ENCODE peak calls at places on chromosomes 16 and 17, in eight cellular contexts. One of them, this sample, is unnamed.

GRCh38 chr17:27544350-27545131 is 86.4 kb upstream of the LGALS9 start:
- DNase-seq in central memory CD4-positive, alpha-beta T cell: no peak
- DNase-seq in activated CD4-positive, alpha-beta T cell treated with anti-CD3 and anti-CD28 coated beads, Interleukin-2, amount 50 U/mL, for 1 hour: peak
- DNase-seq in nephron progenitor cell: no peak
- DNase-seq in stimulated activated CD8-positive, alpha-beta memory T cell treated with anti-CD3 and anti-CD28 coated beads, Interleukin-7, amount 100 ng/mL, for 1 hour: no peak
- DNase-seq in lung microvascular endothelial cell: no peak
- DNase-seq in glutamatergic neuron: no peak
- DNase-seq in AG09309: no peak
- DNase-seq in this sample: peak

GRCh38 chr16:67158637-67159600 is 790 bp downstream of the TRADD start:
- DNase-seq in stimulated activated CD8-positive, alpha-beta memory T cell treated with anti-CD3 and anti-CD28 coated beads, Interleukin-7, amount 100 ng/mL, for 1 hour: peak
- DNase-seq in activated CD4-positive, alpha-beta T cell treated with anti-CD3 and anti-CD28 coated beads, Interleukin-2, amount 50 U/mL, for 1 hour: peak
- DNase-seq in glutamatergic neuron: no peak
- DNase-seq in AG09309: no peak
- DNase-seq in central memory CD4-positive, alpha-beta T cell: peak
- DNase-seq in nephron progenitor cell: no peak
- DNase-seq in lung microvascular endothelial cell: no peak
- DNase-seq in this sample: no peak

GRCh38 chr16:68739964-68740627 is 3.0 kb downstream of the CDH1 start:
- DNase-seq in stimulated activated CD8-positive, alpha-beta memory T cell treated with anti-CD3 and anti-CD28 coated beads, Interleukin-7, amount 100 ng/mL, for 1 hour: no peak
- DNase-seq in AG09309: no peak
- DNase-seq in nephron progenitor cell: no peak
- DNase-seq in lung microvascular endothelial cell: no peak
- DNase-seq in activated CD4-positive, alpha-beta T cell treated with anti-CD3 and anti-CD28 coated beads, Interleukin-2, amount 50 U/mL, for 1 hour: no peak
- DNase-seq in glutamatergic neuron: no peak
- DNase-seq in central memory CD4-positive, alpha-beta T cell: no peak
- DNase-seq in this sample: no peak

GRCh38 chr17:77815127-77815905 is 143.2 kb upstream of the TNRC6C start:
- DNase-seq in nephron progenitor cell: no peak
- DNase-seq in central memory CD4-positive, alpha-beta T cell: no peak
- DNase-seq in AG09309: no peak
- DNase-seq in lung microvascular endothelial cell: no peak
- DNase-seq in stimulated activated CD8-positive, alpha-beta memory T cell treated with anti-CD3 and anti-CD28 coated beads, Interleukin-7, amount 100 ng/mL, for 1 hour: no peak
- DNase-seq in activated CD4-positive, alpha-beta T cell treated with anti-CD3 and anti-CD28 coated beads, Interleukin-2, amount 50 U/mL, for 1 hour: no peak
- DNase-seq in glutamatergic neuron: peak
- DNase-seq in this sample: no peak

GRCh38 chr17:46978489-46979022 is 497 bp downstream of the RPRML start:
- DNase-seq in central memory CD4-positive, alpha-beta T cell: no peak
- DNase-seq in lung microvascular endothelial cell: peak
- DNase-seq in stimulated activated CD8-positive, alpha-beta memory T cell treated with anti-CD3 and anti-CD28 coated beads, Interleukin-7, amount 100 ng/mL, for 1 hour: no peak
- DNase-seq in activated CD4-positive, alpha-beta T cell treated with anti-CD3 and anti-CD28 coated beads, Interleukin-2, amount 50 U/mL, for 1 hour: no peak
- DNase-seq in nephron progenitor cell: peak
- DNase-seq in AG09309: no peak
- DNase-seq in glutamatergic neuron: peak
- DNase-seq in this sample: no peak

GRCh38 chr16:21060027-21060510 is 90.6 kb downstream of the DNAH3 start:
- DNase-seq in activated CD4-positive, alpha-beta T cell treated with anti-CD3 and anti-CD28 coated beads, Interleukin-2, amount 50 U/mL, for 1 hour: no peak
- DNase-seq in central memory CD4-positive, alpha-beta T cell: no peak
- DNase-seq in lung microvascular endothelial cell: peak
- DNase-seq in nephron progenitor cell: no peak
- DNase-seq in AG09309: no peak
- DNase-seq in stimulated activated CD8-positive, alpha-beta memory T cell treated with anti-CD3 and anti-CD28 coated beads, Interleukin-7, amount 100 ng/mL, for 1 hour: no peak
- DNase-seq in glutamatergic neuron: no peak
- DNase-seq in this sample: no peak

GRCh38 chr17:208429-208828 is 27.0 kb upstream of the DOC2B start:
- DNase-seq in lung microvascular endothelial cell: no peak
- DNase-seq in stimulated activated CD8-positive, alpha-beta memory T cell treated with anti-CD3 and anti-CD28 coated beads, Interleukin-7, amount 100 ng/mL, for 1 hour: no peak
- DNase-seq in activated CD4-positive, alpha-beta T cell treated with anti-CD3 and anti-CD28 coated beads, Interleukin-2, amount 50 U/mL, for 1 hour: no peak
- DNase-seq in nephron progenitor cell: no peak
- DNase-seq in central memory CD4-positive, alpha-beta T cell: no peak
- DNase-seq in glutamatergic neuron: no peak
- DNase-seq in AG09309: no peak
- DNase-seq in this sample: no peak

GRCh38 chr17:75047398-75048098 is 523 bp downstream of the KCTD2 start:
- DNase-seq in stimulated activated CD8-positive, alpha-beta memory T cell treated with anti-CD3 and anti-CD28 coated beads, Interleukin-7, amount 100 ng/mL, for 1 hour: no peak
- DNase-seq in AG09309: no peak
- DNase-seq in activated CD4-positive, alpha-beta T cell treated with anti-CD3 and anti-CD28 coated beads, Interleukin-2, amount 50 U/mL, for 1 hour: peak
- DNase-seq in lung microvascular endothelial cell: no peak
- DNase-seq in glutamatergic neuron: peak
- DNase-seq in nephron progenitor cell: peak
- DNase-seq in central memory CD4-positive, alpha-beta T cell: no peak
- DNase-seq in this sample: no peak

GRCh38 chr17:30323895-30324319 is 9.9 kb downstream of the TMIGD1 start:
- DNase-seq in central memory CD4-positive, alpha-beta T cell: peak
- DNase-seq in stimulated activated CD8-positive, alpha-beta memory T cell treated with anti-CD3 and anti-CD28 coated beads, Interleukin-7, amount 100 ng/mL, for 1 hour: no peak
- DNase-seq in activated CD4-positive, alpha-beta T cell treated with anti-CD3 and anti-CD28 coated beads, Interleukin-2, amount 50 U/mL, for 1 hour: peak
- DNase-seq in lung microvascular endothelial cell: no peak
- DNase-seq in glutamatergic neuron: no peak
- DNase-seq in nephron progenitor cell: no peak
- DNase-seq in AG09309: no peak
- DNase-seq in this sample: peak

GRCh38 chr17:67990909-67991308 is 5.4 kb downstream of the C17orf58 start:
- DNase-seq in glutamatergic neuron: no peak
- DNase-seq in activated CD4-positive, alpha-beta T cell treated with anti-CD3 and anti-CD28 coated beads, Interleukin-2, amount 50 U/mL, for 1 hour: no peak
- DNase-seq in stimulated activated CD8-positive, alpha-beta memory T cell treated with anti-CD3 and anti-CD28 coated beads, Interleukin-7, amount 100 ng/mL, for 1 hour: no peak
- DNase-seq in central memory CD4-positive, alpha-beta T cell: no peak
- DNase-seq in lung microvascular endothelial cell: no peak
- DNase-seq in nephron progenitor cell: no peak
- DNase-seq in AG09309: no peak
- DNase-seq in this sample: no peak

GRCh38 chr17:55405600-55405999 is 16.0 kb downstream of the MMD start:
- DNase-seq in nephron progenitor cell: no peak
- DNase-seq in lung microvascular endothelial cell: no peak
- DNase-seq in glutamatergic neuron: no peak
- DNase-seq in activated CD4-positive, alpha-beta T cell treated with anti-CD3 and anti-CD28 coated beads, Interleukin-2, amount 50 U/mL, for 1 hour: no peak
- DNase-seq in AG09309: no peak
- DNase-seq in stimulated activated CD8-positive, alpha-beta memory T cell treated with anti-CD3 and anti-CD28 coated beads, Interleukin-7, amount 100 ng/mL, for 1 hour: no peak
- DNase-seq in central memory CD4-positive, alpha-beta T cell: no peak
- DNase-seq in this sample: no peak

GRCh38 chr17:64172510-64172909 is 42.6 kb upstream of the ERN1 start:
- DNase-seq in stimulated activated CD8-positive, alpha-beta memory T cell treated with anti-CD3 and anti-CD28 coated beads, Interleukin-7, amount 100 ng/mL, for 1 hour: no peak
- DNase-seq in lung microvascular endothelial cell: peak
- DNase-seq in AG09309: no peak
- DNase-seq in nephron progenitor cell: no peak
- DNase-seq in central memory CD4-positive, alpha-beta T cell: no peak
- DNase-seq in glutamatergic neuron: no peak
- DNase-seq in activated CD4-positive, alpha-beta T cell treated with anti-CD3 and anti-CD28 coated beads, Interleukin-2, amount 50 U/mL, for 1 hour: no peak
- DNase-seq in this sample: no peak

GRCh38 chr17:75773121-75773807 is 8.3 kb upstream of the GALK1 start:
- DNase-seq in central memory CD4-positive, alpha-beta T cell: no peak
- DNase-seq in glutamatergic neuron: no peak
- DNase-seq in AG09309: no peak
- DNase-seq in stimulated activated CD8-positive, alpha-beta memory T cell treated with anti-CD3 and anti-CD28 coated beads, Interleukin-7, amount 100 ng/mL, for 1 hour: no peak
- DNase-seq in nephron progenitor cell: no peak
- DNase-seq in activated CD4-positive, alpha-beta T cell treated with anti-CD3 and anti-CD28 coated beads, Interleukin-2, amount 50 U/mL, for 1 hour: no peak
- DNase-seq in lung microvascular endothelial cell: no peak
- DNase-seq in this sample: no peak

GRCh38 chr17:836154-836553 is 54.0 kb downstream of the MRM3 start:
- DNase-seq in glutamatergic neuron: no peak
- DNase-seq in stimulated activated CD8-positive, alpha-beta memory T cell treated with anti-CD3 and anti-CD28 coated beads, Interleukin-7, amount 100 ng/mL, for 1 hour: no peak
- DNase-seq in activated CD4-positive, alpha-beta T cell treated with anti-CD3 and anti-CD28 coated beads, Interleukin-2, amount 50 U/mL, for 1 hour: no peak
- DNase-seq in nephron progenitor cell: no peak
- DNase-seq in lung microvascular endothelial cell: no peak
- DNase-seq in AG09309: peak
- DNase-seq in central memory CD4-positive, alpha-beta T cell: no peak
- DNase-seq in this sample: no peak

GRCh38 chr17:58693751-58694150 is 1.3 kb downstream of the RAD51C start:
- DNase-seq in lung microvascular endothelial cell: no peak
- DNase-seq in stimulated activated CD8-positive, alpha-beta memory T cell treated with anti-CD3 and anti-CD28 coated beads, Interleukin-7, amount 100 ng/mL, for 1 hour: no peak
- DNase-seq in nephron progenitor cell: no peak
- DNase-seq in AG09309: no peak
- DNase-seq in activated CD4-positive, alpha-beta T cell treated with anti-CD3 and anti-CD28 coated beads, Interleukin-2, amount 50 U/mL, for 1 hour: no peak
- DNase-seq in glutamatergic neuron: no peak
- DNase-seq in central memory CD4-positive, alpha-beta T cell: no peak
- DNase-seq in this sample: no peak

GRCh38 chr17:39747745-39748144 is 10.0 kb downstream of the GRB7 start:
- DNase-seq in nephron progenitor cell: no peak
- DNase-seq in glutamatergic neuron: no peak
- DNase-seq in central memory CD4-positive, alpha-beta T cell: no peak
- DNase-seq in stimulated activated CD8-positive, alpha-beta memory T cell treated with anti-CD3 and anti-CD28 coated beads, Interleukin-7, amount 100 ng/mL, for 1 hour: no peak
- DNase-seq in activated CD4-positive, alpha-beta T cell treated with anti-CD3 and anti-CD28 coated beads, Interleukin-2, amount 50 U/mL, for 1 hour: no peak
- DNase-seq in lung microvascular endothelial cell: no peak
- DNase-seq in AG09309: no peak
- DNase-seq in this sample: no peak

GRCh38 chr16:49499018-49499785 is 125.6 kb downstream of the C16orf78 start:
- DNase-seq in AG09309: no peak
- DNase-seq in nephron progenitor cell: no peak
- DNase-seq in activated CD4-positive, alpha-beta T cell treated with anti-CD3 and anti-CD28 coated beads, Interleukin-2, amount 50 U/mL, for 1 hour: no peak
- DNase-seq in lung microvascular endothelial cell: no peak
- DNase-seq in central memory CD4-positive, alpha-beta T cell: no peak
- DNase-seq in stimulated activated CD8-positive, alpha-beta memory T cell treated with anti-CD3 and anti-CD28 coated beads, Interleukin-7, amount 100 ng/mL, for 1 hour: no peak
- DNase-seq in glutamatergic neuron: peak
- DNase-seq in this sample: no peak

GRCh38 chr17:78133971-78134898 is 3.7 kb downstream of the TMC8 start:
- DNase-seq in glutamatergic neuron: peak
- DNase-seq in stimulated activated CD8-positive, alpha-beta memory T cell treated with anti-CD3 and anti-CD28 coated beads, Interleukin-7, amount 100 ng/mL, for 1 hour: peak
- DNase-seq in central memory CD4-positive, alpha-beta T cell: peak
- DNase-seq in activated CD4-positive, alpha-beta T cell treated with anti-CD3 and anti-CD28 coated beads, Interleukin-2, amount 50 U/mL, for 1 hour: peak
- DNase-seq in lung microvascular endothelial cell: peak
- DNase-seq in nephron progenitor cell: peak
- DNase-seq in AG09309: no peak
- DNase-seq in this sample: no peak

GRCh38 chr17:69414408-69415274 is at the start of gene MAP2K6:
- DNase-seq in glutamatergic neuron: peak
- DNase-seq in stimulated activated CD8-positive, alpha-beta memory T cell treated with anti-CD3 and anti-CD28 coated beads, Interleukin-7, amount 100 ng/mL, for 1 hour: peak
- DNase-seq in nephron progenitor cell: peak
- DNase-seq in AG09309: no peak
- DNase-seq in central memory CD4-positive, alpha-beta T cell: peak
- DNase-seq in activated CD4-positive, alpha-beta T cell treated with anti-CD3 and anti-CD28 coated beads, Interleukin-2, amount 50 U/mL, for 1 hour: peak
- DNase-seq in lung microvascular endothelial cell: peak
- DNase-seq in this sample: peak

GRCh38 chr17:81898029-81898866 is 3.8 kb upstream of the NPB start:
- DNase-seq in lung microvascular endothelial cell: no peak
- DNase-seq in stimulated activated CD8-positive, alpha-beta memory T cell treated with anti-CD3 and anti-CD28 coated beads, Interleukin-7, amount 100 ng/mL, for 1 hour: no peak
- DNase-seq in nephron progenitor cell: no peak
- DNase-seq in activated CD4-positive, alpha-beta T cell treated with anti-CD3 and anti-CD28 coated beads, Interleukin-2, amount 50 U/mL, for 1 hour: no peak
- DNase-seq in AG09309: peak
- DNase-seq in glutamatergic neuron: no peak
- DNase-seq in central memory CD4-positive, alpha-beta T cell: no peak
- DNase-seq in this sample: no peak

GRCh38 chr16:8828541-8829165 is 31.0 kb downstream of the PMM2 start:
- DNase-seq in central memory CD4-positive, alpha-beta T cell: no peak
- DNase-seq in lung microvascular endothelial cell: peak
- DNase-seq in glutamatergic neuron: no peak
- DNase-seq in activated CD4-positive, alpha-beta T cell treated with anti-CD3 and anti-CD28 coated beads, Interleukin-2, amount 50 U/mL, for 1 hour: no peak
- DNase-seq in stimulated activated CD8-positive, alpha-beta memory T cell treated with anti-CD3 and anti-CD28 coated beads, Interleukin-7, amount 100 ng/mL, for 1 hour: no peak
- DNase-seq in AG09309: no peak
- DNase-seq in nephron progenitor cell: no peak
- DNase-seq in this sample: no peak

GRCh38 chr17:50062323-50063243 is 6.7 kb downstream of the ITGA3 start:
- DNase-seq in central memory CD4-positive, alpha-beta T cell: no peak
- DNase-seq in stimulated activated CD8-positive, alpha-beta memory T cell treated with anti-CD3 and anti-CD28 coated beads, Interleukin-7, amount 100 ng/mL, for 1 hour: no peak
- DNase-seq in AG09309: peak
- DNase-seq in activated CD4-positive, alpha-beta T cell treated with anti-CD3 and anti-CD28 coated beads, Interleukin-2, amount 50 U/mL, for 1 hour: no peak
- DNase-seq in lung microvascular endothelial cell: no peak
- DNase-seq in glutamatergic neuron: no peak
- DNase-seq in nephron progenitor cell: no peak
- DNase-seq in this sample: no peak

GRCh38 chr17:57035971-57036481 is 49.0 kb upstream of the AKAP1 start:
- DNase-seq in glutamatergic neuron: no peak
- DNase-seq in lung microvascular endothelial cell: no peak
- DNase-seq in nephron progenitor cell: no peak
- DNase-seq in activated CD4-positive, alpha-beta T cell treated with anti-CD3 and anti-CD28 coated beads, Interleukin-2, amount 50 U/mL, for 1 hour: no peak
- DNase-seq in central memory CD4-positive, alpha-beta T cell: no peak
- DNase-seq in stimulated activated CD8-positive, alpha-beta memory T cell treated with anti-CD3 and anti-CD28 coated beads, Interleukin-7, amount 100 ng/mL, for 1 hour: no peak
- DNase-seq in AG09309: no peak
- DNase-seq in this sample: no peak

GRCh38 chr16:1825381-1825863 is 1.2 kb downstream of the HAGH start:
- DNase-seq in activated CD4-positive, alpha-beta T cell treated with anti-CD3 and anti-CD28 coated beads, Interleukin-2, amount 50 U/mL, for 1 hour: no peak
- DNase-seq in AG09309: no peak
- DNase-seq in central memory CD4-positive, alpha-beta T cell: no peak
- DNase-seq in glutamatergic neuron: no peak
- DNase-seq in nephron progenitor cell: no peak
- DNase-seq in stimulated activated CD8-positive, alpha-beta memory T cell treated with anti-CD3 and anti-CD28 coated beads, Interleukin-7, amount 100 ng/mL, for 1 hour: no peak
- DNase-seq in lung microvascular endothelial cell: no peak
- DNase-seq in this sample: no peak

GRCh38 chr16:19810817-19811731 is 73.6 kb downstream of the GPRC5B start:
- DNase-seq in activated CD4-positive, alpha-beta T cell treated with anti-CD3 and anti-CD28 coated beads, Interleukin-2, amount 50 U/mL, for 1 hour: no peak
- DNase-seq in central memory CD4-positive, alpha-beta T cell: no peak
- DNase-seq in AG09309: no peak
- DNase-seq in nephron progenitor cell: no peak
- DNase-seq in stimulated activated CD8-positive, alpha-beta memory T cell treated with anti-CD3 and anti-CD28 coated beads, Interleukin-7, amount 100 ng/mL, for 1 hour: no peak
- DNase-seq in lung microvascular endothelial cell: peak
- DNase-seq in glutamatergic neuron: no peak
- DNase-seq in this sample: no peak